ENCODE peak calls at places on chromosomes 13 and 19, in five cellular contexts. One of them, this sample, is unnamed.
A peak's percentile ranks its signal among the peaks of the same experiment; 100 is the strongest.

GRCh38 chr13:32001392-32001768 is 30.2 kb upstream of the FRY start:
- DNase-seq in adrenal gland: no peak
- DNase-seq in astrocyte: peak; percentile 18
- DNase-seq in endodermal cell: peak; percentile 59
- DNase-seq in GM23248: peak; percentile 71
- DNase-seq in this sample: no peak

GRCh38 chr19:966481-967088 is 17.6 kb upstream of the WDR18 start:
- DNase-seq in endodermal cell: no peak
- DNase-seq in GM23248: no peak
- DNase-seq in adrenal gland: no peak
- DNase-seq in astrocyte: no peak
- DNase-seq in this sample: no peak

GRCh38 chr13:101917475-101917810 is 465.0 kb downstream of the ITGBL1 start:
- DNase-seq in GM23248: no peak
- DNase-seq in endodermal cell: peak; percentile 61
- DNase-seq in astrocyte: no peak
- DNase-seq in adrenal gland: no peak
- DNase-seq in this sample: no peak

GRCh38 chr13:51843529-51843928 is 1.4 kb downstream of the TMEM272 start:
- DNase-seq in GM23248: no peak
- DNase-seq in astrocyte: no peak
- DNase-seq in adrenal gland: no peak
- DNase-seq in endodermal cell: peak; percentile 60
- DNase-seq in this sample: no peak

GRCh38 chr13:78621086-78621485 is 17.7 kb upstream of the POU4F1 start:
- DNase-seq in adrenal gland: no peak
- DNase-seq in endodermal cell: no peak
- DNase-seq in astrocyte: no peak
- DNase-seq in GM23248: no peak
- DNase-seq in this sample: no peak

GRCh38 chr13:46100191-46100877 is 4.5 kb downstream of the CPB2 start:
- DNase-seq in endodermal cell: no peak
- DNase-seq in GM23248: peak; percentile 12
- DNase-seq in adrenal gland: no peak
- DNase-seq in astrocyte: no peak
- DNase-seq in this sample: no peak

GRCh38 chr13:51832471-51833152 is 12.4 kb downstream of the TMEM272 start:
- DNase-seq in endodermal cell: peak; percentile 68
- DNase-seq in astrocyte: no peak
- DNase-seq in GM23248: peak; percentile 58
- DNase-seq in adrenal gland: peak; percentile 46
- DNase-seq in this sample: peak; percentile 44

GRCh38 chr13:72113070-72113469 is 246.1 kb upstream of the DACH1 start:
- DNase-seq in adrenal gland: no peak
- DNase-seq in astrocyte: no peak
- DNase-seq in GM23248: no peak
- DNase-seq in endodermal cell: no peak
- DNase-seq in this sample: no peak

GRCh38 chr13:46179576-46180368 is 2.2 kb downstream of the LCP1 start:
- DNase-seq in GM23248: no peak
- DNase-seq in astrocyte: no peak
- DNase-seq in endodermal cell: no peak
- DNase-seq in adrenal gland: peak; percentile 41
- DNase-seq in this sample: peak; percentile 75

GRCh38 chr13:71858647-71859046 is 8.4 kb downstream of the DACH1 start:
- DNase-seq in astrocyte: no peak
- DNase-seq in endodermal cell: no peak
- DNase-seq in GM23248: no peak
- DNase-seq in adrenal gland: no peak
- DNase-seq in this sample: no peak

GRCh38 chr13:20165417-20166257 is 4.8 kb upstream of the GJA3 start:
- DNase-seq in adrenal gland: no peak
- DNase-seq in endodermal cell: peak; percentile 37
- DNase-seq in astrocyte: no peak
- DNase-seq in GM23248: no peak
- DNase-seq in this sample: no peak

GRCh38 chr19:43699506-43700367 is 16.1 kb upstream of the IRGC start:
- DNase-seq in astrocyte: peak; percentile 43
- DNase-seq in adrenal gland: no peak
- DNase-seq in endodermal cell: peak; percentile 91
- DNase-seq in GM23248: peak; percentile 52
- DNase-seq in this sample: peak; percentile 77

GRCh38 chr19:55590621-55591020 is 8.7 kb downstream of the FIZ1 start:
- DNase-seq in adrenal gland: no peak
- DNase-seq in astrocyte: no peak
- DNase-seq in endodermal cell: peak; percentile 68
- DNase-seq in GM23248: peak; percentile 53
- DNase-seq in this sample: no peak

GRCh38 chr13:110129076-110129475 is 177.9 kb downstream of the COL4A1 start:
- DNase-seq in GM23248: no peak
- DNase-seq in astrocyte: no peak
- DNase-seq in adrenal gland: no peak
- DNase-seq in endodermal cell: no peak
- DNase-seq in this sample: no peak

GRCh38 chr19:1133471-1133929 is 29.7 kb downstream of the GPX4 start:
- DNase-seq in astrocyte: no peak
- DNase-seq in GM23248: no peak
- DNase-seq in endodermal cell: peak; percentile 87
- DNase-seq in adrenal gland: peak; percentile 55
- DNase-seq in this sample: peak; percentile 69

GRCh38 chr13:31945202-31945978 is 86.2 kb upstream of the FRY start:
- DNase-seq in astrocyte: peak; percentile 65
- DNase-seq in endodermal cell: peak; percentile 74
- DNase-seq in adrenal gland: peak; percentile 70
- DNase-seq in GM23248: peak; percentile 96
- DNase-seq in this sample: peak; percentile 85

GRCh38 chr19:30439271-30439750 is 67.1 kb downstream of the ZNF536 start:
- DNase-seq in astrocyte: no peak
- DNase-seq in adrenal gland: no peak
- DNase-seq in endodermal cell: no peak
- DNase-seq in GM23248: no peak
- DNase-seq in this sample: no peak

GRCh38 chr19:6632002-6632621 is 37.8 kb downstream of the TNFSF14 start:
- DNase-seq in GM23248: peak; percentile 75
- DNase-seq in endodermal cell: peak; percentile 88
- DNase-seq in adrenal gland: peak; percentile 63
- DNase-seq in astrocyte: peak; percentile 39
- DNase-seq in this sample: no peak

GRCh38 chr19:55471266-55471665 is 5.2 kb upstream of the ZNF628 start:
- DNase-seq in astrocyte: no peak
- DNase-seq in endodermal cell: no peak
- DNase-seq in adrenal gland: no peak
- DNase-seq in GM23248: no peak
- DNase-seq in this sample: peak; percentile 29

GRCh38 chr13:20525601-20526544 is at the start of gene CRYL1:
- DNase-seq in GM23248: peak; percentile 84
- DNase-seq in astrocyte: peak; percentile 52
- DNase-seq in adrenal gland: peak; percentile 79
- DNase-seq in endodermal cell: peak; percentile 77
- DNase-seq in this sample: peak; percentile 94

GRCh38 chr13:113991191-113991669 is 17.4 kb upstream of the C13orf46 start:
- DNase-seq in endodermal cell: no peak
- DNase-seq in adrenal gland: no peak
- DNase-seq in astrocyte: no peak
- DNase-seq in GM23248: no peak
- DNase-seq in this sample: no peak

GRCh38 chr13:52454459-52454824 is 836 bp upstream of the CKAP2 start:
- DNase-seq in GM23248: no peak
- DNase-seq in astrocyte: no peak
- DNase-seq in endodermal cell: peak; percentile 59
- DNase-seq in adrenal gland: no peak
- DNase-seq in this sample: no peak

GRCh38 chr19:43751466-43752220 is 3.1 kb downstream of the SMG9 start:
- DNase-seq in endodermal cell: no peak
- DNase-seq in GM23248: peak; percentile 77
- DNase-seq in adrenal gland: no peak
- DNase-seq in astrocyte: peak; percentile 75
- DNase-seq in this sample: no peak

GRCh38 chr13:98856983-98857382 is 104.5 kb upstream of the SLC15A1 start:
- DNase-seq in adrenal gland: no peak
- DNase-seq in endodermal cell: no peak
- DNase-seq in GM23248: no peak
- DNase-seq in astrocyte: no peak
- DNase-seq in this sample: no peak

GRCh38 chr19:5974721-5975387 is 3.1 kb downstream of the RANBP3 start:
- DNase-seq in GM23248: peak; percentile 39
- DNase-seq in endodermal cell: no peak
- DNase-seq in adrenal gland: no peak
- DNase-seq in astrocyte: no peak
- DNase-seq in this sample: peak; percentile 17

GRCh38 chr19:3193256-3194062 is 7.7 kb downstream of the NCLN start:
- DNase-seq in endodermal cell: no peak
- DNase-seq in GM23248: no peak
- DNase-seq in astrocyte: no peak
- DNase-seq in adrenal gland: no peak
- DNase-seq in this sample: peak; percentile 45

GRCh38 chr13:46622918-46623256 is 69.9 kb downstream of the LRCH1 start:
- DNase-seq in endodermal cell: no peak
- DNase-seq in astrocyte: peak; percentile 61
- DNase-seq in adrenal gland: peak; percentile 75
- DNase-seq in GM23248: peak; percentile 94
- DNase-seq in this sample: no peak

DNA sequence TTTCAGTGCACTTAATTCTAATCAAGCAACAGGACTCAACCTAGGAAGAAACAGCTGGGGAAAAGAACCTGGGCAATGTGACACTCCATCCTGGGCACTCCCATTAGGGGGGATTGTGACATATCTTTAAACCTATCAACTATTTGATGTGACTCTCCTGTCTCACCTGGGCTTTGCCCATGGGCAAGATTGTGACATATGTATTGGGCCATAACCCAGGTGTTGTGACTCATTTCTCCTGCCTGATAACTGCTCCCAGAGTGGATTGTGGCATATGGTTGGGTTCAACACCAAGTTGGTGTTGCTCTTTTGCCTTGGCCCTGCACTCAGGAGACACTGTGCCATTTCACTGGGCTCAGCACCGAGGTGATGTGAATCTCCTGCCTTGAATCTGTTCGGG is 82.6 kb downstream of the ZNF723 start:
- DNase-seq in endodermal cell: no peak
- DNase-seq in adrenal gland: no peak
- DNase-seq in GM23248: no peak
- DNase-seq in astrocyte: no peak
- DNase-seq in this sample: no peak
- H3K27ac ChIP-seq in endodermal cell: no peak overlapping the region
- H3K27ac ChIP-seq in adrenal gland: no peak overlapping the region
- H3K27ac ChIP-seq in GM23248: no peak overlapping the region
- H3K27ac ChIP-seq in astrocyte: no peak overlapping the region
- H3K27ac ChIP-seq in this sample: no peak overlapping the region

GRCh38 chr19:11165486-11166030 is 10.0 kb upstream of the SPC24 start:
- DNase-seq in endodermal cell: no peak
- DNase-seq in GM23248: peak; percentile 68
- DNase-seq in astrocyte: no peak
- DNase-seq in adrenal gland: no peak
- DNase-seq in this sample: no peak

GRCh38 chr19:11164879-11165406 is 9.4 kb upstream of the SPC24 start:
- DNase-seq in endodermal cell: no peak
- DNase-seq in adrenal gland: peak; percentile 56
- DNase-seq in GM23248: peak; percentile 94
- DNase-seq in astrocyte: peak; percentile 92
- DNase-seq in this sample: peak; percentile 96

GRCh38 chr19:11166281-11167142 is 10.9 kb upstream of the SPC24 start:
- DNase-seq in adrenal gland: no peak
- DNase-seq in GM23248: peak; percentile 87
- DNase-seq in endodermal cell: no peak
- DNase-seq in astrocyte: no peak
- DNase-seq in this sample: peak; percentile 79

GRCh38 chr19:11160119-11160768 is 4.7 kb upstream of the SPC24 start:
- DNase-seq in astrocyte: peak; percentile 30
- DNase-seq in adrenal gland: no peak
- DNase-seq in endodermal cell: no peak
- DNase-seq in GM23248: peak; percentile 43
- DNase-seq in this sample: peak; percentile 83

GRCh38 chr19:11164278-11164677 is 8.7 kb upstream of the SPC24 start:
- DNase-seq in adrenal gland: no peak
- DNase-seq in astrocyte: no peak
- DNase-seq in endodermal cell: no peak
- DNase-seq in GM23248: peak; percentile 27
- DNase-seq in this sample: peak; percentile 66
- H3K4me1 ChIP-seq in adrenal gland: peaks cover 1% of the 10 kb centered on the region
- H3K4me1 ChIP-seq in astrocyte: peaks cover 38% of the 10 kb centered on the region
- H3K4me1 ChIP-seq in endodermal cell: no peaks in the 10 kb centered on the region
- H3K4me1 ChIP-seq in GM23248: peaks cover 53% of the 10 kb centered on the region
- H3K4me1 ChIP-seq in this sample: peaks cover 12% of the 10 kb centered on the region

DNA sequence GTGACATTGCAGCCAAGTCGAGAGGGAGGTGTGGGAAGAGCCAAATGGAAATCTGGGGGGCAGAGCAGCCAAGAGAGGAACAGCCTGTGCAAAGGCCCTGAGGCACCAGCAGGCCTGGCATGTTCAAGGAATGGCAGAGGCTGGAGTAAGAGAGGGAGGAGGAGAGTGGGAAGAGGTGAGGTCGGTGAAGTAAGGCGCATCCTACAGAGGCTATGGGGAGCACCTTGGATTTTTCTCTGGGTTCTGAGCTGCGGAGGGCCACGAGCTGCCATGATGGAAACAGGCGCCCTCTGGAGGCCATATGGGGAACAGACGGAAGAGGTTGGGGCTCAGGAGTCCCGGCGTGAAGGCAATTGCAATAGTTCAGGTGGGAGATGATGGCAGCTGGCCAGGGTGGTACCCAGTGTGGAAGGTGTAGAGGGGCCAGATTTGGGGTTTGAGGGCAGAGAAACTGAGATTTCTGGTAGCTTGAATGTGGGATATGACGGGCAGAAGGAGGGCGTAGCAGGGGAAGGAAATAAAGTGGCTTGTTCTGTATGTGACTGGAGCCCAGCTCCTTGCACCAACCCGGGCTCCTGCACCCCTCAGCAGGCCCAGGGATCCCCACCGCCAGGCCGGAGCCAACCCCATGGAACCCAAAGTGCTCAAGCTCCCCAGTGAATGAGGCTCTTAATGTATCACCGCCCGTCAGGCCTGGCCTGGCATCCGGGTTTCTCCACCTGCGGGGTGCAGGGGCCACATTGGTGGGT is 20.5 kb upstream of the STRN4 start:
- DNase-seq in GM23248: peak; percentile 38
- DNase-seq in adrenal gland: no peak
- DNase-seq in endodermal cell: peak; percentile 90
- DNase-seq in astrocyte: no peak
- DNase-seq in this sample: no peak
- H3K27ac ChIP-seq in GM23248: no peak overlapping the region
- H3K27ac ChIP-seq in adrenal gland: no peak overlapping the region
- H3K27ac ChIP-seq in endodermal cell: no peak overlapping the region
- H3K27ac ChIP-seq in astrocyte: no peak overlapping the region
- H3K27ac ChIP-seq in this sample: no peak overlapping the region

GRCh38 chr19:38682872-38683392 is 35.5 kb downstream of the ACTN4 start:
- DNase-seq in adrenal gland: no peak
- DNase-seq in astrocyte: no peak
- DNase-seq in GM23248: no peak
- DNase-seq in endodermal cell: no peak
- DNase-seq in this sample: no peak

GRCh38 chr19:38684862-38685665 is 37.6 kb downstream of the ACTN4 start:
- DNase-seq in astrocyte: no peak
- DNase-seq in GM23248: no peak
- DNase-seq in adrenal gland: no peak
- DNase-seq in endodermal cell: no peak
- DNase-seq in this sample: peak; percentile 28

GRCh38 chr19:38684078-38684861 is 36.8 kb downstream of the ACTN4 start:
- DNase-seq in GM23248: peak; percentile 97
- DNase-seq in adrenal gland: peak; percentile 91
- DNase-seq in endodermal cell: peak; percentile 78
- DNase-seq in astrocyte: peak; percentile 84
- DNase-seq in this sample: peak; percentile 86

GRCh38 chr19:38682195-38682867 is 34.9 kb downstream of the ACTN4 start:
- DNase-seq in astrocyte: no peak
- DNase-seq in GM23248: no peak
- DNase-seq in adrenal gland: no peak
- DNase-seq in endodermal cell: no peak
- DNase-seq in this sample: no peak

GRCh38 chr19:38683393-38684077 is 36.1 kb downstream of the ACTN4 start:
- DNase-seq in adrenal gland: peak; percentile 99
- DNase-seq in astrocyte: peak; percentile 94
- DNase-seq in GM23248: peak; percentile 93
- DNase-seq in endodermal cell: peak; percentile 99
- DNase-seq in this sample: peak; percentile 66
- H3K4me1 ChIP-seq in adrenal gland: peaks cover 65% of the 10 kb centered on the region
- H3K4me1 ChIP-seq in astrocyte: peaks cover 57% of the 10 kb centered on the region
- H3K4me1 ChIP-seq in GM23248: peaks cover 79% of the 10 kb centered on the region
- H3K4me1 ChIP-seq in endodermal cell: peaks cover 31% of the 10 kb centered on the region
- H3K4me1 ChIP-seq in this sample: peaks cover 58% of the 10 kb centered on the region

This sample was measured in right cardiac atrium.